ENCODE peak calls at places on chromosomes 16 and 17, in seven cellular contexts. R, C, A, X, Q, W and Z are unnamed samples.

GRCh38 chr16:81715358-81716196 is 63.5 kb upstream of the PLCG2 start:
- DNase-seq in R (no peak), C (no peak), A (no peak), X (no peak), Q (no peak), W (no peak), Z (no peak)

GRCh38 chr17:43782903-43783462 is 2.7 kb downstream of the CFAP97D1 start:
- DNase-seq in R (no peak), C (no peak), A (no peak), X (no peak), Q (no peak), W (no peak), Z (no peak)

GRCh38 chr16:8173111-8173644 is 417.1 kb downstream of the TMEM114 start:
- DNase-seq in R (peak; percentile 74), C (peak; percentile 91), A (peak; percentile 84), X (peak; percentile 77), Q (no peak), W (peak; percentile 17), Z (peak; percentile 25)

GRCh38 chr16:81658373-81658772 is 120.7 kb upstream of the PLCG2 start:
- DNase-seq in R (no peak), C (no peak), A (no peak), X (no peak), Q (no peak), W (no peak), Z (no peak)

GRCh38 chr17:68425979-68426378 is 31.3 kb downstream of the WIPI1 start:
- DNase-seq in R (no peak), C (no peak), A (peak; percentile 47), X (no peak), Q (no peak), W (no peak), Z (no peak)

GRCh38 chr17:79364695-79365094 is 246.2 kb downstream of the RBFOX3 start:
- DNase-seq in R (no peak), C (no peak), A (no peak), X (no peak), Q (no peak), W (no peak), Z (no peak)

GRCh38 chr17:1462164-1463112 is 6.4 kb upstream of the CRK start:
- DNase-seq in R (peak; percentile 35), C (no peak), A (no peak), X (no peak), Q (no peak), W (no peak), Z (peak; percentile 59)

GRCh38 chr17:69954241-69954933 is 120.6 kb upstream of the KCNJ16 start:
- DNase-seq in R (no peak), C (no peak), A (no peak), X (no peak), Q (no peak), W (no peak), Z (no peak)

GRCh38 chr16:85003076-85003475 is 8.3 kb downstream of the ZDHHC7 start:
- DNase-seq in R (no peak), C (no peak), A (no peak), X (no peak), Q (no peak), W (no peak), Z (no peak)

GRCh38 chr17:79977161-79977631 is 58.5 kb downstream of the TBC1D16 start:
- DNase-seq in R (peak; percentile 6), C (no peak), A (peak; percentile 42), X (no peak), Q (no peak), W (no peak), Z (no peak)

GRCh38 chr17:41787021-41787418 is 509 bp upstream of the JUP start:
- DNase-seq in R (no peak), C (no peak), A (no peak), X (no peak), Q (no peak), W (no peak), Z (no peak)

GRCh38 chr17:67441052-67441738 is 64.1 kb downstream of the PITPNC1 start:
- DNase-seq in R (no peak), C (peak; percentile 48), A (peak; percentile 61), X (no peak), Q (peak; percentile 17), W (no peak), Z (no peak)

GRCh38 chr16:87297407-87297806 is 19.8 kb downstream of the C16orf95 start:
- DNase-seq in R (no peak), C (no peak), A (no peak), X (no peak), Q (no peak), W (no peak), Z (no peak)

GRCh38 chr17:72120878-72121163 is at the start of gene SOX9:
- DNase-seq in R (peak; percentile 94), C (peak; percentile 93), A (peak; percentile 83), X (peak; percentile 95), Q (no peak), W (peak; percentile 97), Z (peak; percentile 93)

GRCh38 chr16:27084296-27085065 is 17.8 kb downstream of the C16orf82 start:
- DNase-seq in R (no peak), C (no peak), A (no peak), X (no peak), Q (no peak), W (no peak), Z (no peak)

GRCh38 chr17:29807520-29808361 is 122.3 kb downstream of the SSH2 start:
- DNase-seq in R (peak; percentile 74), C (peak; percentile 84), A (peak; percentile 84), X (peak; percentile 74), Q (peak; percentile 60), W (peak; percentile 48), Z (peak; percentile 36)

GRCh38 chr17:41271858-41272257 is 3.6 kb upstream of the KRTAP9-7 start:
- DNase-seq in R (no peak), C (no peak), A (no peak), X (no peak), Q (no peak), W (no peak), Z (no peak)

GRCh38 chr16:72938426-72939164 is 109.3 kb downstream of the ZFHX3 start:
- DNase-seq in R (peak; percentile 64), C (no peak), A (peak; percentile 97), X (peak; percentile 75), Q (peak; percentile 84), W (peak; percentile 81), Z (peak; percentile 90)

GRCh38 chr16:27862953-27863352 is 200.6 kb downstream of the GSG1L start:
- DNase-seq in R (no peak), C (no peak), A (no peak), X (no peak), Q (no peak), W (no peak), Z (no peak)

GRCh38 chr16:7755347-7755746 is 422.7 kb downstream of the RBFOX1 start:
- DNase-seq in R (no peak), C (peak; percentile 4), A (no peak), X (no peak), Q (no peak), W (no peak), Z (no peak)

GRCh38 chr17:78416311-78416711 is 37.9 kb downstream of the PGS1 start:
- DNase-seq in R (no peak), C (no peak), A (no peak), X (no peak), Q (no peak), W (no peak), Z (no peak)

GRCh38 chr17:7478276-7479138 is 924 bp downstream of the ZBTB4 start:
- DNase-seq in R (peak; percentile 63), C (peak; percentile 85), A (peak; percentile 82), X (peak; percentile 64), Q (peak; percentile 63), W (peak; percentile 42), Z (peak; percentile 27)
- H3K4me1 ChIP-seq in R (peaks cover 59% of the 10 kb centered on the region), C (peaks cover 56% of the 10 kb centered on the region), A (peaks cover 48% of the 10 kb centered on the region), X (no peaks in the 10 kb centered on the region), Q (peaks cover 4% of the 10 kb centered on the region), W (peaks cover 22% of the 10 kb centered on the region), Z (peaks cover 60% of the 10 kb centered on the region)

DNA sequence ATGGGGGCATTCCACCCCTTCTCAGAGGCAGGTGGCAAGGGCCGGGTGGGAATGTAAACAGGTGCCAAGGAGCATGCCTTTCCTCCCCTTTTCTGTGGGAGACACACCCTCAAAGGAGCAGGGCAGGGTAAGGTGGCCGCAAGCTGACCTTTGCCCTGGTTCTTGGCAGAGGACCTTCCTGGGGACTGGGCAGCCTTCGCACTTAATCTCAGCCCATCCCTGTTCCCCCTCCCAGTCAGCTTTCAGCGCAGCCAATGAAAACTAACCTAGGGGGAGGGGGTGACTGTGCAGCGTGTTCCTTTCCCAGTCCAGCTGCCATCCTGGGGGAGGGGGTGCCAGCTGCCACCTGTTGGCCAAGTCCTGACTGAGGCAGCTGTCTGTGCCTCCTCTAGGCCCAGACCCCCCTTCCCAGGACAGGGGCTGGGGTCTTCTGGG is 2.8 kb downstream of the TRAF4 start:
- DNase-seq in R (peak; percentile 83), C (peak; percentile 71), A (no peak), X (peak; percentile 87), Q (no peak), W (no peak), Z (no peak)
- H3K4me3 ChIP-seq in R (no peak overlapping the region), C (peak overlapping the region; percentile 54), A (no peak overlapping the region), X (no peak overlapping the region), Q (no peak overlapping the region), W (no peak overlapping the region), Z (no peak overlapping the region)

DNA sequence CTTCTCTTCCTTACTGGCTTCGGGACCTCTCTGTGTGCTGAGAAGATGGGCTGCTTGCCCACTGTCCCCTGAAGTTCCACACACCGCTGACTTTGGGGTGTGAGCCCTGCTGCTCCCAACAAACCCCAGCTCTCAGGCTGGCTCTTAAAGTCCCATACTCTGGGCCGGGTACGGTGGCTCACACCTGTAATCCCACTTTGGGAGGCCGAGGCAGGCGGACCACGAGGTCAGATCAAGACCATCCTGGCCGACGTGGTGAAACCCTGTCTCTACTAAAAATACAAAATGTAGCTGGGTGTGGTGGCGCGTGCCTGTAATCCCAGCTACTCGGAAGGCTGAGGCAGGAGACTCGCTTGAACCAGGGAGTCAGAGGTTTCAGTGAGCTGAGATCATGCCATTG is 17.2 kb downstream of the CD7 start:
- DNase-seq in R (no peak), C (no peak), A (no peak), X (no peak), Q (no peak), W (no peak), Z (no peak)
- H3K4me1 ChIP-seq in R (peaks cover 44% of the 10 kb centered on the region), C (peaks cover 61% of the 10 kb centered on the region), A (peaks cover 25% of the 10 kb centered on the region), X (peaks cover 16% of the 10 kb centered on the region), Q (peaks cover 19% of the 10 kb centered on the region), W (peaks cover 15% of the 10 kb centered on the region), Z (peaks cover 25% of the 10 kb centered on the region)

GRCh38 chr17:36641331-36641876 is 40.0 kb downstream of the MRM1 start:
- DNase-seq in R (no peak), C (no peak), A (no peak), X (no peak), Q (no peak), W (no peak), Z (no peak)
- H3K4me3 ChIP-seq in R (no peak overlapping the region), C (peak overlapping the region; percentile 23), A (no peak overlapping the region), X (no peak overlapping the region), Q (no peak overlapping the region), W (peak overlapping the region; percentile 16), Z (peak overlapping the region; percentile 19)

GRCh38 chr16:47247691-47248090 is 103.9 kb upstream of the NETO2 start:
- DNase-seq in R (no peak), C (no peak), A (no peak), X (no peak), Q (no peak), W (no peak), Z (no peak)
- H3K4me1 ChIP-seq in R (no peaks in the 10 kb centered on the region), C (no peaks in the 10 kb centered on the region), A (no peaks in the 10 kb centered on the region), X (no peaks in the 10 kb centered on the region), Q (no peaks in the 10 kb centered on the region), W (no peaks in the 10 kb centered on the region), Z (no peaks in the 10 kb centered on the region)